ENCODE peak calls at places on chromosomes 16 and 17, in six cellular contexts. P, H, Q, L, I and J are unnamed samples.
A peak's percentile ranks its signal among the peaks of the same experiment; 100 is the strongest.

GRCh38 chr16:67917852-67918236 is 13.8 kb downstream of the CTRL start:
- DNase-seq in P (no peak), H (no peak), Q (peak; percentile 71), L (no peak), I (no peak), J (no peak)

GRCh38 chr17:37312137-37312923 is 63.5 kb upstream of the C17orf78 start:
- DNase-seq in P (no peak), H (no peak), Q (no peak), L (no peak), I (no peak), J (no peak)

GRCh38 chr16:86891121-86891520 is 312.8 kb downstream of the FOXL1 start:
- DNase-seq in P (no peak), H (no peak), Q (no peak), L (no peak), I (no peak), J (no peak)

GRCh38 chr17:17540935-17541639 is 44.9 kb upstream of the RASD1 start:
- DNase-seq in P (no peak), H (no peak), Q (no peak), L (no peak), I (no peak), J (no peak)

GRCh38 chr17:64216385-64217248 is 46.4 kb downstream of the TEX2 start:
- DNase-seq in P (peak; percentile 76), H (no peak), Q (peak; percentile 62), L (peak; percentile 16), I (no peak), J (peak; percentile 47)

GRCh38 chr17:50380369-50381259 is 7.6 kb downstream of the EME1 start:
- DNase-seq in P (peak; percentile 54), H (no peak), Q (no peak), L (no peak), I (no peak), J (no peak)

GRCh38 chr17:63989622-63990345 is 8.4 kb upstream of the PRR29 start:
- DNase-seq in P (peak; percentile 38), H (no peak), Q (no peak), L (no peak), I (no peak), J (peak; percentile 29)

GRCh38 chr17:78140169-78141051 is 5.8 kb upstream of the C17orf99 start:
- DNase-seq in P (peak; percentile 99), H (peak; percentile 89), Q (peak; percentile 98), L (peak; percentile 88), I (peak; percentile 90), J (peak; percentile 98)

GRCh38 chr17:43880420-43880991 is 26.8 kb downstream of the MPP2 start:
- DNase-seq in P (peak; percentile 73), H (no peak), Q (peak; percentile 75), L (no peak), I (no peak), J (no peak)

GRCh38 chr16:22694887-22695382 is 119.0 kb upstream of the HS3ST2 start:
- DNase-seq in P (no peak), H (peak; percentile 91), Q (no peak), L (no peak), I (peak; percentile 79), J (no peak)

GRCh38 chr16:75108792-75109731 is 7.5 kb downstream of the LDHD start:
- DNase-seq in P (peak; percentile 87), H (peak; percentile 96), Q (no peak), L (peak; percentile 48), I (peak; percentile 98), J (peak; percentile 76)

GRCh38 chr17:3558603-3559269 is 1.1 kb upstream of the TRPV3 start:
- DNase-seq in P (peak; percentile 88), H (no peak), Q (no peak), L (no peak), I (no peak), J (peak; percentile 81)

GRCh38 chr17:70407501-70407900 is 238.2 kb downstream of the KCNJ2 start:
- DNase-seq in P (no peak), H (no peak), Q (no peak), L (no peak), I (no peak), J (no peak)

GRCh38 chr16:73473713-73474112 is 425.8 kb upstream of the ZFHX3 start:
- DNase-seq in P (no peak), H (no peak), Q (no peak), L (no peak), I (no peak), J (no peak)

GRCh38 chr17:10738516-10739258 is 8.9 kb upstream of the TMEM220 start:
- DNase-seq in P (no peak), H (no peak), Q (no peak), L (no peak), I (no peak), J (peak; percentile 63)

GRCh38 chr16:27720731-27721547 is 171.0 kb downstream of the KATNIP start:
- DNase-seq in P (peak; percentile 44), H (no peak), Q (no peak), L (peak; percentile 19), I (no peak), J (peak; percentile 12)

GRCh38 chr17:66964083-66964771 is at the start of gene CACNG4:
- DNase-seq in P (no peak), H (no peak), Q (no peak), L (no peak), I (no peak), J (no peak)

GRCh38 chr17:40450175-40450574 is 6.9 kb downstream of the IGFBP4 start:
- DNase-seq in P (no peak), H (no peak), Q (peak; percentile 65), L (peak; percentile 50), I (no peak), J (no peak)

GRCh38 chr17:36942031-36942599 is 4.8 kb downstream of the LHX1 start:
- DNase-seq in P (no peak), H (no peak), Q (no peak), L (no peak), I (no peak), J (peak; percentile 29)

GRCh38 chr17:5555254-5555653 is 29.1 kb downstream of the NLRP1 start:
- DNase-seq in P (no peak), H (no peak), Q (no peak), L (no peak), I (no peak), J (no peak)

GRCh38 chr17:75573994-75574393 is 13.6 kb upstream of the MYO15B start:
- DNase-seq in P (no peak), H (no peak), Q (no peak), L (no peak), I (no peak), J (peak; percentile 51)

GRCh38 chr17:65547253-65547670 is 14.2 kb downstream of the AXIN2 start:
- DNase-seq in P (no peak), H (no peak), Q (no peak), L (no peak), I (no peak), J (peak; percentile 93)

GRCh38 chr17:14940112-14940945 is 324.8 kb downstream of the PMP22 start:
- DNase-seq in P (no peak), H (peak; percentile 63), Q (no peak), L (peak; percentile 25), I (no peak), J (no peak)

GRCh38 chr16:55146939-55147338 is 177.1 kb upstream of the IRX6 start:
- DNase-seq in P (no peak), H (no peak), Q (no peak), L (no peak), I (no peak), J (no peak)

GRCh38 chr16:54595636-54596035 is 309.0 kb upstream of the IRX3 start:
- DNase-seq in P (no peak), H (no peak), Q (no peak), L (no peak), I (no peak), J (no peak)

GRCh38 chr17:39231091-39231561 is 5.4 kb upstream of the STAC2 start:
- DNase-seq in P (no peak), H (no peak), Q (no peak), L (no peak), I (peak; percentile 92), J (no peak)

GRCh38 chr16:19517424-19518089 is 4.3 kb downstream of the GDE1 start:
- DNase-seq in P (no peak), H (no peak), Q (peak; percentile 21), L (no peak), I (no peak), J (no peak)

GRCh38 chr16:21603920-21604319 is 4.5 kb downstream of the METTL9 start:
- DNase-seq in P (no peak), H (no peak), Q (peak; percentile 32), L (no peak), I (no peak), J (no peak)

GRCh38 chr16:79089735-79090284 is 510.7 kb downstream of the MAF start:
- DNase-seq in P (no peak), H (peak; percentile 51), Q (no peak), L (no peak), I (no peak), J (peak; percentile 45)

GRCh38 chr16:30555848-30556473 is 2.2 kb downstream of the ZNF764 start:
- DNase-seq in P (no peak), H (no peak), Q (no peak), L (no peak), I (no peak), J (no peak)

GRCh38 chr16:30551781-30552180 is 6.4 kb downstream of the ZNF764 start:
- DNase-seq in P (no peak), H (no peak), Q (no peak), L (no peak), I (no peak), J (no peak)

GRCh38 chr16:30554933-30555847 is 3.0 kb downstream of the ZNF764 start:
- DNase-seq in P (peak; percentile 80), H (no peak), Q (no peak), L (no peak), I (no peak), J (no peak)

GRCh38 chr16:30553396-30553899 is 4.7 kb downstream of the ZNF764 start:
- DNase-seq in P (no peak), H (no peak), Q (peak; percentile 29), L (no peak), I (no peak), J (no peak)

DNA sequence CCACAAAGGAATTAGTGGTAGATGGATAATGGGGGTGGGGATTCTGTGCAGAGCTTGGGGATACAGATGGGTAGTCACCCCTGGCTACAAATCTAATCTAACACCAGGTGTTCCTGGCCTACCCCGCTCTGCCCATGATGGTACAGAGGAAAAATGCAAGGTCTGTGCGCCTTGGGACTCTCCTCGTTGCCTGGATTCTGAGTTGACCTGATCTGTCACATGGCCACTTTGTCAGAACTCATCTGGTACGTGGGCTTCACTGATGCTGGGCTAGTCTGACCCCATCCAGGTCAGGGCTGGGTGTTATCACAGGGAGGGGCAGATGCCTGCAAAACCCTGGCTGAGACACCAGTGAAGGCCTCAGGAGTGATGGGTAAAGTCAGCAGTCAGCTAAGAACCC is 5.2 kb downstream of the ZNF764 start:
- DNase-seq in P (no peak), H (no peak), Q (no peak), L (no peak), I (no peak), J (no peak)
- H3K4me1 ChIP-seq in P (peaks cover 43% of the 10 kb centered on the region), H (peaks cover 9% of the 10 kb centered on the region), Q (peaks cover 30% of the 10 kb centered on the region), L (peaks cover 41% of the 10 kb centered on the region), I (peaks cover 16% of the 10 kb centered on the region), J (peaks cover 38% of the 10 kb centered on the region)

GRCh38 chr16:50354629-50355456 is 13.9 kb downstream of the BRD7 start:
- DNase-seq in P (no peak), H (no peak), Q (peak; percentile 34), L (no peak), I (no peak), J (no peak)
- TF ChIP-seq CTCF in P (peak; percentile 65), H (peak; percentile 65), Q (no peak), L (peak; percentile 29), I (peak; percentile 74), J (no peak)

GRCh38 chr17:48722201-48722907 is at the start of gene PRAC1:
- DNase-seq in P (no peak), H (no peak), Q (no peak), L (no peak), I (no peak), J (peak; percentile 89)
- H3K4me1 ChIP-seq in P (peaks cover 49% of the 10 kb centered on the region), H (no peaks in the 10 kb centered on the region), Q (no peaks in the 10 kb centered on the region), L (peaks cover 50% of the 10 kb centered on the region), I (peaks cover 36% of the 10 kb centered on the region), J (peaks cover 17% of the 10 kb centered on the region)

GRCh38 chr17:42028791-42029127 is 8.9 kb downstream of the NKIRAS2 start:
- DNase-seq in P (no peak), H (no peak), Q (no peak), L (no peak), I (no peak), J (no peak)
- TF ChIP-seq CTCF in P (no peak), H (no peak), Q (peak; percentile 13), L (no peak), I (no peak), J (no peak)